ENCODE peak calls at places on chromosomes 3 and 15, in five cellular contexts. W is H9, D is H1, B is trophoblast cell, N is neuronal stem cell. T is an unnamed sample.

GRCh38 chr3:20125289-20125688 is 60.7 kb downstream of the SGO1 start:
- DNase-seq in B (no peak), D (no peak), W (no peak), N (no peak), T (no peak)

GRCh38 chr3:168061332-168061996 is 34.3 kb downstream of the GOLIM4 start:
- DNase-seq in N (no peak), D (no peak), W (no peak), B (no peak), T (no peak)

GRCh38 chr15:52383100-52383588 is 87.5 kb upstream of the MYO5C start:
- DNase-seq in N (no peak), W (no peak), B (no peak), D (no peak), T (no peak)

GRCh38 chr3:139657936-139658335 is 19.8 kb downstream of the NMNAT3 start:
- DNase-seq in N (no peak), B (no peak), W (no peak), D (no peak), T (no peak)

GRCh38 chr3:32794487-32795308 is 23.1 kb upstream of the TRIM71 start:
- DNase-seq in B (no peak), W (no peak), N (no peak), D (no peak), T (peak)

GRCh38 chr15:98649996-98650870 is 1.9 kb downstream of the IGF1R start:
- DNase-seq in N (no peak), B (peak), W (no peak), D (no peak), T (peak)

GRCh38 chr3:158165730-158166129 is 55.8 kb downstream of the RSRC1 start:
- DNase-seq in W (no peak), N (no peak), B (no peak), D (no peak), T (peak)

GRCh38 chr3:148083501-148084267 is 614.0 kb upstream of the AGTR1 start:
- DNase-seq in B (no peak), D (no peak), N (no peak), W (no peak), T (no peak)

GRCh38 chr3:46659285-46659684 is 34.2 kb downstream of the ALS2CL start:
- DNase-seq in N (no peak), W (peak), B (peak), D (no peak), T (peak)

GRCh38 chr3:125110016-125110875 is 54.4 kb upstream of the HEG1 start:
- DNase-seq in B (no peak), D (no peak), W (no peak), N (no peak), T (peak)

GRCh38 chr15:74215958-74216357 is 13.4 kb upstream of the STRA6 start:
- DNase-seq in W (no peak), D (no peak), B (no peak), N (no peak), T (no peak)

GRCh38 chr3:194075802-194076460 is 60.0 kb upstream of the HES1 start:
- DNase-seq in W (no peak), B (no peak), N (no peak), D (no peak), T (no peak)

GRCh38 chr3:102129774-102130608 is 280.7 kb downstream of the NFKBIZ start:
- DNase-seq in B (no peak), D (no peak), N (no peak), W (no peak), T (peak)

GRCh38 chr3:137770821-137771399 is 6.8 kb downstream of the SOX14 start:
- DNase-seq in B (no peak), W (peak), D (no peak), N (no peak), T (no peak)

GRCh38 chr3:151044706-151045105 is 40.8 kb upstream of the MED12L start:
- DNase-seq in N (no peak), B (no peak), W (no peak), D (no peak), T (peak)

GRCh38 chr3:156745766-156746165 is 71.4 kb downstream of the TIPARP start:
- DNase-seq in B (no peak), D (no peak), N (no peak), W (no peak), T (no peak)

GRCh38 chr3:64908292-64908691 is 220.5 kb upstream of the ADAMTS9 start:
- DNase-seq in N (no peak), W (no peak), D (no peak), B (no peak), T (peak)

GRCh38 chr3:129593230-129593594 is 13.3 kb downstream of the PLXND1 start:
- DNase-seq in W (peak), B (no peak), D (no peak), N (no peak), T (no peak)

GRCh38 chr15:38758001-38758400 is 193.4 kb upstream of the RASGRP1 start:
- DNase-seq in D (no peak), B (no peak), W (no peak), N (no peak), T (peak)

GRCh38 chr3:185473290-185473815 is 25.5 kb downstream of the TMEM41A start:
- DNase-seq in B (no peak), D (no peak), N (no peak), W (no peak), T (no peak)

GRCh38 chr3:69699183-69699582 is 40.1 kb upstream of the MITF start:
- DNase-seq in W (no peak), N (no peak), D (no peak), B (no peak), T (no peak)

GRCh38 chr3:851098-851790 is 241.6 kb upstream of the CNTN6 start:
- DNase-seq in N (no peak), D (peak), W (peak), B (no peak), T (no peak)

GRCh38 chr15:99605490-99605931 is 39.7 kb downstream of the MEF2A start:
- DNase-seq in W (no peak), N (no peak), B (peak), D (no peak), T (no peak)

GRCh38 chr3:160401301-160402095 is 2.0 kb downstream of the SMC4 start:
- DNase-seq in B (no peak), W (no peak), D (no peak), N (no peak), T (peak)

GRCh38 chr3:197508051-197508451 is 47.7 kb downstream of the BDH1 start:
- DNase-seq in W (no peak), N (no peak), B (no peak), D (no peak), T (no peak)

GRCh38 chr3:186929186-186929585 is 1.1 kb upstream of the ST6GAL1 start:
- DNase-seq in B (no peak), D (no peak), W (no peak), N (no peak), T (no peak)

GRCh38 chr3:11498646-11499045 is 145.1 kb downstream of the VGLL4 start:
- DNase-seq in N (no peak), W (no peak), B (peak), D (no peak), T (peak)

GRCh38 chr3:99817047-99817436 is 620 bp upstream of the CMSS1 start:
- DNase-seq in D (no peak), B (peak), N (peak), W (peak), T (no peak)

GRCh38 chr15:48406240-48406891 is 75.1 kb downstream of the DUT start:
- DNase-seq in N (no peak), D (no peak), W (no peak), B (no peak), T (no peak)

GRCh38 chr3:62954579-62954978 is 79.4 kb upstream of the CADPS start:
- DNase-seq in W (no peak), B (no peak), D (no peak), N (no peak), T (no peak)

GRCh38 chr3:39147711-39148115 is 5.7 kb downstream of the CSRNP1 start:
- DNase-seq in D (no peak), B (peak), N (no peak), W (no peak), T (no peak)

GRCh38 chr3:120304569-120305090 is 19.6 kb upstream of the GPR156 start:
- DNase-seq in W (no peak), N (no peak), B (no peak), D (no peak), T (no peak)

GRCh38 chr15:90481023-90481422 is 48.7 kb upstream of the CRTC3 start:
- DNase-seq in B (no peak), W (no peak), N (no peak), D (no peak), T (peak)

GRCh38 chr15:25848769-25849430 is 14.2 kb downstream of the ATP10A start:
- DNase-seq in W (no peak), D (no peak), B (no peak), N (no peak), T (no peak)

GRCh38 chr15:67253517-67254237 is 784 bp downstream of the AAGAB start:
- DNase-seq in N (peak), D (no peak), W (no peak), B (no peak), T (peak)

GRCh38 chr3:188353409-188353808 is 199.5 kb downstream of the LPP start:
- DNase-seq in N (no peak), W (no peak), D (no peak), B (no peak), T (no peak)

GRCh38 chr15:45093622-45094357 is 20.2 kb downstream of the DUOX2 start:
- DNase-seq in N (no peak), D (no peak), W (no peak), B (no peak), T (no peak)

GRCh38 chr3:18153571-18154173 is 271.5 kb downstream of the SATB1 start:
- DNase-seq in B (peak), N (peak), D (no peak), W (no peak), T (peak)

GRCh38 chr3:104631254-104631653 is 735.5 kb upstream of the ALCAM start:
- DNase-seq in W (no peak), D (no peak), N (no peak), B (no peak), T (no peak)
- H2BK12ac ChIP-seq in W (no peak), D (no peak), N (no peak), B (no peak), T (no peak)

GRCh38 chr3:172595648-172596393 is 72.6 kb upstream of the TNFSF10 start:
- DNase-seq in W (no peak), D (no peak), B (peak), N (peak), T (peak)
- H3K4me2 ChIP-seq in W (no peak), D (no peak), B (no peak), N (no peak), T (peak)

GRCh38 chr3:112459750-112460149 is 39.5 kb downstream of the BTLA start:
- DNase-seq in N (no peak), B (no peak), W (no peak), D (no peak), T (no peak)
- H2BK12ac ChIP-seq in N (no peak), B (no peak), W (no peak), D (no peak), T (no peak)

GRCh38 chr3:114718897-114719208 is 425.0 kb downstream of the TIGIT start:
- DNase-seq in B (no peak), D (no peak), W (no peak), N (no peak), T (no peak)
- H3K4me2 ChIP-seq in B (no peak), D (no peak), W (no peak), N (no peak), T (no peak)

DNA sequence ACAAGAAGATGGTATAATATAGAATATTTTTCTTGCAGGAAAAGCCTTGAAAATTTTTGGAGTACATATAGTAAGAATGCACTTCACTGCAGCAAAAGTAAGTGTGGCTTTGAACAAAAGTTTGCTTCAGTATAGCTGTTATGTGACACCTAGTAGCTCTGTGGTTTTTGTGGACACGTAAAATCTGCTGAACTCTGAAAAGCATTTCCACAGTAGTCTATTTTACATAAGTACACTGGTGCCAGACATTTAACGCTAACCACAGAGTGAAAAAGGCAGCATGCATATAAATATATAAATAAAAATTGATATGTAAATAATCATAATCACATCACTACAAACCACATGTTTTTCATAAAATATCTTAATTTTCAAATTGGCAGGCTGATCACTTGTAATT is 39.8 kb downstream of the CGGBP1 start:
- DNase-seq in B (no peak), W (no peak), D (no peak), N (no peak), T (no peak)
- H2BK12ac ChIP-seq in B (no peak), W (no peak), D (no peak), N (no peak), T (no peak)

GRCh38 chr15:64246364-64247189 is 83.8 kb upstream of the PPIB start:
- DNase-seq in W (peak), D (peak), B (peak), N (peak), T (peak)
- H3K4me2 ChIP-seq in W (no peak), D (peak), B (peak), N (no peak), T (peak)

DNA sequence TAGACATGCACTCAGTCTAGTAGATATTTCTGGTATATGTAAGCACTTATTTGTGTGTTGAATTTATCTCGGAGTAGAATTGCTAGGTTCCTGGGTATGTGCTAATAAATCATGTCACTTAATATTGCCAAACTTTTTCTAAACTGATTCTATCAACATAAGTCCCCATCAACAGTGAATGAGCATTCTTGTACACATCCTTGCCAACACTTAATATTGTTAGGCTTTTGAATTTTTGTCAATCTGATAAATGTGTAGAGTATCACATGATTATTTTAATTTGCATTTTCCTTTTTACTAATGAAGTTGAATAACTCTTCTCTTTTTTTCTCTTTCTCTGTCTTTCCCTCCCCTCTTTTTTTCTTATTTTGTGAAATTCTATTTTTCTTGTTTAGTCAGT is 33.3 kb upstream of the CEMIP start:
- DNase-seq in B (no peak), N (no peak), W (no peak), D (no peak), T (no peak)
- H2BK12ac ChIP-seq in B (no peak), N (no peak), W (no peak), D (no peak), T (no peak)

GRCh38 chr15:101201411-101202174 is 50.3 kb downstream of the CHSY1 start:
- DNase-seq in W (peak), D (peak), N (peak), B (peak), T (peak)

GRCh38 chr15:101194246-101195138 is 57.4 kb downstream of the CHSY1 start:
- DNase-seq in N (no peak), B (no peak), D (no peak), W (no peak), T (no peak)

GRCh38 chr15:101198820-101199219 is 53.0 kb downstream of the CHSY1 start:
- DNase-seq in D (no peak), W (no peak), N (no peak), B (no peak), T (peak)

GRCh38 chr15:101200181-101200580 is 51.7 kb downstream of the CHSY1 start:
- DNase-seq in D (no peak), N (no peak), W (no peak), B (no peak), T (no peak)

DNA sequence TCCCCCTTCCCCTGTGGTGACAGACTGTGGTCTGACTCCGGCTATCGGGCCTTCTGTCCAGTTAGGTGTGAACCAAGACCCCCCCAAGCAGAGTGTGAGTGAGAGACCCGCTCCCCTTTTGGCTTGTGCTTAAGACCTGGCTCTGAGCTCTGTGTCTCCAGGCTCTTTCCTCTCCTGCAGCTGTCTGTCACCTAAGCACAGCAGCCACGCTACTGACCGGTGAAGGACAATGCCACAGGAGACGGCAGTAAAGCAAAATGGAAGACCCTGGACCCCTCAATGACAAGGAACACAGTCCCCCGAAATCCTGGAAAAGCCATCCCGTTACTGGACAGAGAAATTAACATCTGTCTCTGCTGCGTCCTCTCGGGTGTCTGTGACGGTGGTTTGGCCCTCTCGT is 53.8 kb downstream of the CHSY1 start:
- DNase-seq in B (no peak), W (no peak), D (no peak), N (no peak), T (no peak)
- H3K4me2 ChIP-seq in B (no peak), W (no peak), D (peak), N (no peak), T (no peak)

T was measured in mesenchymal stem cell.